ENCODE peak calls at places on chromosome 15, in six cellular contexts. W, N, A, M, O and S are unnamed samples.

GRCh38 chr15:25719101-25719985 is 143.8 kb downstream of the ATP10A start:
- DNase-seq in W (no peak), N (no peak), A (no peak), M (no peak), O (no peak), S (no peak)

GRCh38 chr15:69044899-69045298 is 30.4 kb downstream of the NOX5 start:
- DNase-seq in W (no peak), N (no peak), A (no peak), M (no peak), O (no peak), S (no peak)

GRCh38 chr15:71585159-71585558 is 225.2 kb upstream of the NR2E3 start:
- DNase-seq in W (no peak), N (no peak), A (no peak), M (no peak), O (no peak), S (no peak)

GRCh38 chr15:56243774-56244236 is at the start of gene RFX7:
- DNase-seq in W (peak; percentile 62), N (peak; percentile 81), A (peak; percentile 87), M (peak; percentile 95), O (peak; percentile 20), S (peak; percentile 50)

GRCh38 chr15:88954431-88955277 is 41.5 kb upstream of the MFGE8 start:
- DNase-seq in W (no peak), N (no peak), A (peak; percentile 23), M (peak; percentile 11), O (peak; percentile 65), S (no peak)

GRCh38 chr15:72136170-72137051 is 18.2 kb downstream of the SENP8 start:
- DNase-seq in W (no peak), N (no peak), A (no peak), M (no peak), O (no peak), S (no peak)

GRCh38 chr15:98881526-98882517 is 125.8 kb downstream of the PGPEP1L start:
- DNase-seq in W (no peak), N (peak; percentile 43), A (no peak), M (peak; percentile 43), O (no peak), S (no peak)

GRCh38 chr15:41115088-41115651 is 910 bp downstream of the INO80 start:
- DNase-seq in W (no peak), N (no peak), A (peak; percentile 8), M (peak; percentile 31), O (peak; percentile 14), S (no peak)

GRCh38 chr15:51883436-51883835 is 54.0 kb downstream of the TMOD3 start:
- DNase-seq in W (no peak), N (no peak), A (no peak), M (no peak), O (no peak), S (no peak)

DNA sequence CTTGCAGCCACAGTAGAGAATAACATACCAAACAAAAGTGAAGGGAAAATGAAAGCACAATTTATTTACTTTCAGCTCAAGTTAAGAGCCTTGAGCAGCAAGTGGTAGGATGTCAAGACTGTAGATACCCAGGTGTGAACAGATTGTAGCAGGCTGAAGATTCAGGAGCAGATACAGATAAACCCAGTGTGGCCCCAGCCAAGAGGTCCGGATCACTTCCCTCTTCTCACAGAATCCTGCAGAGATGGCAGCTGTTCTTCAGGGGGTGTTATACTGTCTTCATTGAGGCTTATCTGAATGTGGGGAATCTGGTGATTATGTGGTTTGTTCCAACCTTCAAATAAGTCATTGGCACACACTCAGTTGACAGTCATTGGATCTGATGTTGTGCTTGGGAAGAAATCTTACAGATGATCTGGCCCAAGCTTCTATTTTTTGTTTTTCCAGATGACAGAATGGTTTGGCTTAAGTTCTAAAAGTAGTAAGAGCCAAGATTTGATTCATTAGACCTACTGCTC is 2.2 kb downstream of the STARD9 start:
- DNase-seq in W (no peak), N (no peak), A (no peak), M (no peak), O (no peak), S (no peak)
- H3K27me3 ChIP-seq in W (no peaks in the 10 kb centered on the region), N (no peaks in the 10 kb centered on the region), A (no peaks in the 10 kb centered on the region), M (peaks cover 43% of the 10 kb centered on the region), O (no peaks in the 10 kb centered on the region), S (no peaks in the 10 kb centered on the region)

GRCh38 chr15:29968099-29968892 is 114.5 kb upstream of the GOLGA8J start:
- DNase-seq in W (no peak), N (no peak), A (no peak), M (peak; percentile 14), O (no peak), S (no peak)

GRCh38 chr15:29969587-29970401 is 113.0 kb upstream of the GOLGA8J start:
- DNase-seq in W (no peak), N (no peak), A (no peak), M (no peak), O (no peak), S (no peak)

GRCh38 chr15:29972051-29972450 is 110.7 kb upstream of the GOLGA8J start:
- DNase-seq in W (no peak), N (no peak), A (no peak), M (no peak), O (no peak), S (no peak)

DNA sequence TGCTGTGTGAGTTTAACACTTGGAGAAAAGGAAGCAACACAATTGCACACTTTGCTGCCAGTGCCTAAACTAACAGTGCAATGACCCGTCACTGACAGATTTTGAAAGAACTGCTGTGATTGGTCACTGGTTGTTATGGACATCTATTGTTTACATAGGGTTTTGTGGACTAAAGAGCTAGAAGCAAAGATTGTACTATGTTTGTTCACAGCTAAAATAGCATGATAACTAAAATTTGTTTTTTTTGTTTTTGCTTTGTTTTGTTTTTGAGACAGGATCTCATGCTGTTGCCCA is 112.4 kb upstream of the GOLGA8J start:
- DNase-seq in W (no peak), N (no peak), A (no peak), M (no peak), O (no peak), S (no peak)
- H3K27me3 ChIP-seq in W (no peaks in the 10 kb centered on the region), N (no peaks in the 10 kb centered on the region), A (no peaks in the 10 kb centered on the region), M (peaks cover 36% of the 10 kb centered on the region), O (no peaks in the 10 kb centered on the region), S (no peaks in the 10 kb centered on the region)

GRCh38 chr15:30788595-30788994 is 115.1 kb upstream of the FAN1 start:
- DNase-seq in W (no peak), N (no peak), A (no peak), M (no peak), O (no peak), S (no peak)

DNA sequence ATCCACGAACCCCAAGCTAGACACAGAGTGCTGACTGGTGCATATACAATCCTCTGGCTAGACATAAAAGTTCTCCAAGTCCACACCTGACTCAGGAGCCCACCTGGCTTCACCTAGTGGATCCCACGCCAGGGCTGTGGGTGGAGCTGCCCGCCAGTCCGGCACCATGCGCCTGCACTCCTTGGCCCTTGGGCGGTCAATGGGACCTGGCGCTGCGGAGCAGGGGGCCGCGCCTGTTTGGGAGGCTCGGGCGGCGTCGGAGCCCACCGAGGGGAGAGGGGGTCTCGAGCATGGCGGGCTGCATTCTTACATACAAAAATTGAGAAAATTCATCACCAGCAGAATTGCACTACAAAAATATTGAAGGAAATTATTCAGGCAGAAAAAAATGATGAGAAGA is 120.7 kb upstream of the FAN1 start:
- DNase-seq in W (no peak), N (no peak), A (no peak), M (no peak), O (no peak), S (no peak)
- H3K27me3 ChIP-seq in W (no peaks in the 10 kb centered on the region), N (no peaks in the 10 kb centered on the region), A (no peaks in the 10 kb centered on the region), M (no peaks in the 10 kb centered on the region), O (no peaks in the 10 kb centered on the region), S (no peaks in the 10 kb centered on the region)

GRCh38 chr15:77657629-77658238 is 25.0 kb upstream of the LINGO1 start:
- DNase-seq in W (no peak), N (no peak), A (no peak), M (no peak), O (no peak), S (no peak)

GRCh38 chr15:77656294-77656693 is 23.6 kb upstream of the LINGO1 start:
- DNase-seq in W (no peak), N (no peak), A (no peak), M (no peak), O (no peak), S (no peak)

GRCh38 chr15:77650285-77650684 is 17.6 kb upstream of the LINGO1 start:
- DNase-seq in W (no peak), N (no peak), A (no peak), M (peak; percentile 37), O (no peak), S (no peak)

GRCh38 chr15:77654975-77655374 is 22.3 kb upstream of the LINGO1 start:
- DNase-seq in W (no peak), N (no peak), A (no peak), M (peak; percentile 56), O (no peak), S (no peak)

GRCh38 chr15:77653832-77654480 is 21.2 kb upstream of the LINGO1 start:
- DNase-seq in W (no peak), N (no peak), A (no peak), M (no peak), O (no peak), S (no peak)
- H3K27me3 ChIP-seq in W (no peaks in the 10 kb centered on the region), N (peaks cover 3% of the 10 kb centered on the region), A (peaks cover 2% of the 10 kb centered on the region), M (peaks cover 4% of the 10 kb centered on the region), O (no peaks in the 10 kb centered on the region), S (peaks cover 40% of the 10 kb centered on the region)

GRCh38 chr15:32029862-32030781 is at the start of gene CHRNA7:
- DNase-seq in W (peak; percentile 60), N (no peak), A (peak; percentile 80), M (peak; percentile 88), O (no peak), S (no peak)

GRCh38 chr15:32035285-32035684 is 5.0 kb downstream of the CHRNA7 start:
- DNase-seq in W (no peak), N (no peak), A (no peak), M (no peak), O (no peak), S (no peak)

GRCh38 chr15:32030795-32031194 is 480 bp downstream of the CHRNA7 start:
- DNase-seq in W (no peak), N (no peak), A (peak; percentile 10), M (peak; percentile 26), O (no peak), S (no peak)

GRCh38 chr15:32034106-32034505 is 3.8 kb downstream of the CHRNA7 start:
- DNase-seq in W (no peak), N (no peak), A (no peak), M (no peak), O (no peak), S (no peak)

DNA sequence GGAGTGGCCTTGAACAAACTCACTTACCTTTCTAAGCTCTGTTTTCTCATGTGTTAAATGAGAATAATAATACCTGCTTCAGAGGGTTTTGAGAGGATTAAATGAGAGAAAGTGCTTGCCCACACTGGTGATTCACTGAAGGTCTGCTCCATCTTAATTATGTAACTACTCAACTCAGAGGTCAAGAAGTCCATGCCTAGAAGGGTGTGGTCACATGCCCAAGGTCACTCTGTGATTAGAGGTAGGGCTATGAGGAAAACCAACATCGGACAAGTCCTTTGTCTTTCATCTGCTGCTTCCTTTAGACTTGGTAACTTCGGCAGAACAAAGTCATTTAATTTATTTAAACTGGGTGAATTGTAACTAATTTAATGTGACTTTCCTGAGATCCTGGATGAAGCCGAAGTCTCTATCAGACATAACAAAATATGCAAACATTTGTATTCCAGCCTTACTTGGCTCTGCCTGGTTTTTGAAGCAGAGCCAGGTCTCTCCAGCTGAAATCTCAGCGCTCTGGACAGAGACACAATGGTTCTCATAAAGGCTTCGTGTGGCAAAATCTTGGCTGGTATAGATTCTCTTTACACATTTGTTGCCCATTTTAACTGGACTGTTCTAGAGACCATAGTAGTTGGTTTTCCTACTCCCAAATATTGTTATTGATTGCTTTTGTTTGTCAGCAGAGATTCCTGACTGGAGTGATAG is 3.0 kb downstream of the CHRNA7 start:
- DNase-seq in W (no peak), N (no peak), A (no peak), M (no peak), O (no peak), S (no peak)
- H3K27me3 ChIP-seq in W (no peaks in the 10 kb centered on the region), N (peaks cover 4% of the 10 kb centered on the region), A (peaks cover 2% of the 10 kb centered on the region), M (peaks cover 34% of the 10 kb centered on the region), O (no peaks in the 10 kb centered on the region), S (peaks cover 33% of the 10 kb centered on the region)